ENCODE peak calls at places on chromosomes 2 and 18, in six cellular contexts. C is CD8-positive, alpha-beta T cell; K is chondrocyte; O is AG09309; U is lung; M is natural killer cell. Q is an unnamed sample.

GRCh38 chr18:9404565-9405060 is 70.0 kb downstream of the TWSG1 start:
- DNase-seq in U (no peak), C (peak; percentile 2), M (no peak), K (no peak), O (no peak), Q (no peak)

GRCh38 chr2:1492696-1493095 is 79.4 kb downstream of the TPO start:
- DNase-seq in M (no peak), C (no peak), U (no peak), K (peak; percentile 40), O (no peak), Q (no peak)

GRCh38 chr2:54577035-54577434 is 120.9 kb downstream of the SPTBN1 start:
- DNase-seq in U (no peak), C (no peak), M (no peak), O (no peak), K (no peak), Q (peak; percentile 65)

GRCh38 chr2:239536186-239536585 is 135.4 kb upstream of the HDAC4 start:
- DNase-seq in K (peak; percentile 91), C (no peak), O (no peak), U (no peak), M (no peak), Q (no peak)

GRCh38 chr2:235286624-235287368 is 207.0 kb upstream of the AGAP1 start:
- DNase-seq in O (no peak), U (no peak), K (no peak), M (no peak), C (no peak), Q (no peak)

GRCh38 chr2:230870544-230871360 is 6.0 kb downstream of the ITM2C start:
- DNase-seq in M (no peak), C (no peak), O (no peak), U (no peak), K (no peak), Q (no peak)

GRCh38 chr2:30425326-30425725 is 21.7 kb upstream of the LCLAT1 start:
- DNase-seq in U (no peak), K (no peak), C (no peak), O (no peak), M (no peak), Q (peak; percentile 43)

GRCh38 chr2:27464443-27464842 is 22.3 kb downstream of the KRTCAP3 start:
- DNase-seq in C (no peak), U (no peak), O (no peak), K (no peak), M (no peak), Q (no peak)

GRCh38 chr2:231203087-231203486 is 4.7 kb downstream of the ARMC9 start:
- DNase-seq in M (no peak), O (no peak), C (no peak), U (no peak), K (no peak), Q (no peak)

GRCh38 chr2:42567806-42568429 is 514 bp upstream of the MTA3 start:
- DNase-seq in U (peak; percentile 29), C (no peak), O (no peak), K (no peak), M (no peak), Q (no peak)

GRCh38 chr2:136783856-136784255 is 18.5 kb downstream of the THSD7B start:
- DNase-seq in C (no peak), M (no peak), U (no peak), K (no peak), O (no peak), Q (peak; percentile 15)

GRCh38 chr2:136235451-136236418 is 117.8 kb upstream of the CXCR4 start:
- DNase-seq in M (no peak), U (no peak), O (no peak), K (no peak), C (no peak), Q (peak; percentile 92)

GRCh38 chr2:156803967-156804366 is 367.8 kb downstream of the GPD2 start:
- DNase-seq in U (no peak), O (no peak), C (no peak), M (no peak), K (no peak), Q (no peak)

GRCh38 chr18:52376104-52376503 is 36.1 kb downstream of the DCC start:
- DNase-seq in M (no peak), C (no peak), K (no peak), U (no peak), O (no peak), Q (no peak)

GRCh38 chr2:81195774-81196382 is 891.3 kb upstream of the LRRTM1 start:
- DNase-seq in O (no peak), K (peak; percentile 59), U (no peak), C (no peak), M (no peak), Q (no peak)

GRCh38 chr2:173048901-173049661 is 26.6 kb upstream of the MAP3K20 start:
- DNase-seq in O (peak; percentile 97), C (no peak), U (peak; percentile 60), K (no peak), M (no peak), Q (peak; percentile 97)

GRCh38 chr2:232634319-232635150 is 1.1 kb downstream of the EFHD1 start:
- DNase-seq in U (no peak), K (no peak), C (no peak), M (no peak), O (no peak), Q (no peak)

GRCh38 chr18:59897321-59897954 is 2.4 kb upstream of the PMAIP1 start:
- DNase-seq in O (no peak), K (no peak), M (no peak), U (no peak), C (no peak), Q (no peak)

GRCh38 chr2:240638517-240639160 is 13.4 kb downstream of the GPR35 start:
- DNase-seq in U (no peak), C (no peak), O (no peak), M (no peak), K (peak; percentile 73), Q (no peak)

GRCh38 chr2:16738361-16739225 is 73.0 kb upstream of the CYRIA start:
- DNase-seq in C (no peak), U (no peak), M (no peak), O (no peak), K (no peak), Q (peak; percentile 24)

GRCh38 chr2:59076079-59076619 is 835.0 kb upstream of the FANCL start:
- DNase-seq in K (no peak), M (no peak), C (no peak), U (no peak), O (no peak), Q (no peak)
- TF ChIP-seq CTCF in K (no peak), M (no peak), C (no peak), U (no peak), O (no peak), Q (no peak)

GRCh38 chr2:106089611-106090010 is 104.5 kb downstream of the UXS1 start:
- DNase-seq in U (peak; percentile 17), O (no peak), M (no peak), C (no peak), K (no peak), Q (no peak)
- TF ChIP-seq CTCF in U (no peak), O (no peak), M (no peak), C (no peak), K (no peak), Q (no peak)

GRCh38 chr2:118257696-118258095 is 169.4 kb downstream of the INSIG2 start:
- DNase-seq in M (no peak), O (no peak), C (no peak), U (no peak), K (no peak), Q (no peak)

GRCh38 chr2:118251427-118251826 is 163.2 kb downstream of the INSIG2 start:
- DNase-seq in K (no peak), M (no peak), C (no peak), U (no peak), O (peak; percentile 55), Q (peak; percentile 28)

GRCh38 chr2:118255771-118256372 is 167.6 kb downstream of the INSIG2 start:
- DNase-seq in U (no peak), M (no peak), K (no peak), C (no peak), O (no peak), Q (no peak)

GRCh38 chr2:118254117-118254516 is 165.8 kb downstream of the INSIG2 start:
- DNase-seq in O (no peak), U (no peak), C (no peak), M (no peak), K (no peak), Q (no peak)

GRCh38 chr2:118255301-118255700 is 167.0 kb downstream of the INSIG2 start:
- DNase-seq in M (no peak), U (no peak), K (no peak), O (no peak), C (no peak), Q (no peak)
- TF ChIP-seq CTCF in M (no peak), U (no peak), K (no peak), O (no peak), C (no peak), Q (no peak)

GRCh38 chr2:237614151-237614720 is 13.2 kb upstream of the LRRFIP1 start:
- DNase-seq in K (no peak), U (peak; percentile 57), C (no peak), O (no peak), M (no peak), Q (no peak)
- TF ChIP-seq CTCF in K (no peak), U (no peak), C (no peak), O (no peak), M (no peak), Q (no peak)

GRCh38 chr2:217687771-217688170 is 315.0 kb downstream of the TNS1 start:
- DNase-seq in C (no peak), O (no peak), K (no peak), M (no peak), U (no peak), Q (no peak)
- TF ChIP-seq CTCF in C (no peak), O (no peak), K (no peak), M (no peak), U (no peak), Q (no peak)